ENCODE peak calls at places on chromosomes 11 and 22, in five cellular contexts. One of them, this sample, is unnamed.

GRCh38 chr11:83069441-83070043 is 2.2 kb downstream of the RAB30 start:
- DNase-seq in ELF-1: no peak
- DNase-seq in astrocyte of the spinal cord: peak
- DNase-seq in activated CD4-positive, CD25-positive, alpha-beta regulatory T cell: no peak
- DNase-seq in activated T-helper 1 cell treated with Interleukin-2 at 50 U/mL for 16 hours: no peak
- DNase-seq in this sample: no peak

GRCh38 chr11:65214212-65214845 is 32.6 kb downstream of the CAPN1 start:
- DNase-seq in ELF-1: no peak
- DNase-seq in astrocyte of the spinal cord: no peak
- DNase-seq in activated CD4-positive, CD25-positive, alpha-beta regulatory T cell: no peak
- DNase-seq in activated T-helper 1 cell treated with Interleukin-2 at 50 U/mL for 16 hours: no peak
- DNase-seq in this sample: no peak

GRCh38 chr22:17085277-17086091 is 684 bp downstream of the IL17RA start:
- DNase-seq in ELF-1: peak
- DNase-seq in astrocyte of the spinal cord: no peak
- DNase-seq in activated CD4-positive, CD25-positive, alpha-beta regulatory T cell: no peak
- DNase-seq in activated T-helper 1 cell treated with Interleukin-2 at 50 U/mL for 16 hours: no peak
- DNase-seq in this sample: no peak

GRCh38 chr11:131042041-131042390 is 125.7 kb upstream of the SNX19 start:
- DNase-seq in ELF-1: no peak
- DNase-seq in astrocyte of the spinal cord: no peak
- DNase-seq in activated CD4-positive, CD25-positive, alpha-beta regulatory T cell: no peak
- DNase-seq in activated T-helper 1 cell treated with Interleukin-2 at 50 U/mL for 16 hours: no peak
- DNase-seq in this sample: no peak

GRCh38 chr11:116042125-116042524 is 537.9 kb upstream of the CADM1 start:
- DNase-seq in ELF-1: no peak
- DNase-seq in astrocyte of the spinal cord: no peak
- DNase-seq in activated CD4-positive, CD25-positive, alpha-beta regulatory T cell: no peak
- DNase-seq in activated T-helper 1 cell treated with Interleukin-2 at 50 U/mL for 16 hours: no peak
- DNase-seq in this sample: no peak

GRCh38 chr11:88482871-88483301 is 145.3 kb upstream of the CTSC start:
- DNase-seq in ELF-1: no peak
- DNase-seq in astrocyte of the spinal cord: peak
- DNase-seq in activated CD4-positive, CD25-positive, alpha-beta regulatory T cell: no peak
- DNase-seq in activated T-helper 1 cell treated with Interleukin-2 at 50 U/mL for 16 hours: no peak
- DNase-seq in this sample: no peak

GRCh38 chr11:117502285-117502856 is 174.7 kb downstream of the CEP164 start:
- DNase-seq in ELF-1: peak
- DNase-seq in astrocyte of the spinal cord: no peak
- DNase-seq in activated CD4-positive, CD25-positive, alpha-beta regulatory T cell: no peak
- DNase-seq in activated T-helper 1 cell treated with Interleukin-2 at 50 U/mL for 16 hours: no peak
- DNase-seq in this sample: no peak

GRCh38 chr22:46533434-46533833 is 4.0 kb downstream of the CELSR1 start:
- DNase-seq in ELF-1: peak
- DNase-seq in astrocyte of the spinal cord: no peak
- DNase-seq in activated CD4-positive, CD25-positive, alpha-beta regulatory T cell: no peak
- DNase-seq in activated T-helper 1 cell treated with Interleukin-2 at 50 U/mL for 16 hours: no peak
- DNase-seq in this sample: no peak

GRCh38 chr11:112771847-112772246 is 189.4 kb upstream of the NCAM1 start:
- DNase-seq in ELF-1: no peak
- DNase-seq in astrocyte of the spinal cord: no peak
- DNase-seq in activated CD4-positive, CD25-positive, alpha-beta regulatory T cell: no peak
- DNase-seq in activated T-helper 1 cell treated with Interleukin-2 at 50 U/mL for 16 hours: no peak
- DNase-seq in this sample: no peak

GRCh38 chr11:12502950-12503579 is 125.7 kb downstream of the PARVA start:
- DNase-seq in ELF-1: no peak
- DNase-seq in astrocyte of the spinal cord: peak
- DNase-seq in activated CD4-positive, CD25-positive, alpha-beta regulatory T cell: no peak
- DNase-seq in activated T-helper 1 cell treated with Interleukin-2 at 50 U/mL for 16 hours: no peak
- DNase-seq in this sample: peak

GRCh38 chr22:43313497-43314474 is 29.4 kb downstream of the SCUBE1 start:
- DNase-seq in ELF-1: peak
- DNase-seq in astrocyte of the spinal cord: peak
- DNase-seq in activated CD4-positive, CD25-positive, alpha-beta regulatory T cell: no peak
- DNase-seq in activated T-helper 1 cell treated with Interleukin-2 at 50 U/mL for 16 hours: no peak
- DNase-seq in this sample: no peak

GRCh38 chr11:27471588-27472397 is 797 bp downstream of the LGR4 start:
- DNase-seq in ELF-1: peak
- DNase-seq in astrocyte of the spinal cord: no peak
- DNase-seq in activated CD4-positive, CD25-positive, alpha-beta regulatory T cell: no peak
- DNase-seq in activated T-helper 1 cell treated with Interleukin-2 at 50 U/mL for 16 hours: peak
- DNase-seq in this sample: peak

GRCh38 chr22:32897400-32897799 is 95.9 kb downstream of the TIMP3 start:
- DNase-seq in ELF-1: no peak
- DNase-seq in astrocyte of the spinal cord: peak
- DNase-seq in activated CD4-positive, CD25-positive, alpha-beta regulatory T cell: no peak
- DNase-seq in activated T-helper 1 cell treated with Interleukin-2 at 50 U/mL for 16 hours: no peak
- DNase-seq in this sample: peak

GRCh38 chr11:76077575-76078150 is 128.6 kb downstream of the WNT11 start:
- DNase-seq in ELF-1: no peak
- DNase-seq in astrocyte of the spinal cord: peak
- DNase-seq in activated CD4-positive, CD25-positive, alpha-beta regulatory T cell: no peak
- DNase-seq in activated T-helper 1 cell treated with Interleukin-2 at 50 U/mL for 16 hours: no peak
- DNase-seq in this sample: no peak

GRCh38 chr11:130431337-130431773 is 2.9 kb upstream of the ADAMTS8 start:
- DNase-seq in ELF-1: peak
- DNase-seq in astrocyte of the spinal cord: peak
- DNase-seq in activated CD4-positive, CD25-positive, alpha-beta regulatory T cell: no peak
- DNase-seq in activated T-helper 1 cell treated with Interleukin-2 at 50 U/mL for 16 hours: peak
- DNase-seq in this sample: peak

GRCh38 chr11:67435031-67435726 is 2.3 kb downstream of the PTPRCAP start:
- DNase-seq in ELF-1: no peak
- DNase-seq in astrocyte of the spinal cord: no peak
- DNase-seq in activated CD4-positive, CD25-positive, alpha-beta regulatory T cell: no peak
- DNase-seq in activated T-helper 1 cell treated with Interleukin-2 at 50 U/mL for 16 hours: no peak
- DNase-seq in this sample: no peak

GRCh38 chr11:32550207-32550606 is 33.4 kb upstream of the EIF3M start:
- DNase-seq in ELF-1: no peak
- DNase-seq in astrocyte of the spinal cord: no peak
- DNase-seq in activated CD4-positive, CD25-positive, alpha-beta regulatory T cell: no peak
- DNase-seq in activated T-helper 1 cell treated with Interleukin-2 at 50 U/mL for 16 hours: no peak
- DNase-seq in this sample: no peak

GRCh38 chr11:71555508-71555907 is 7.3 kb downstream of the KRTAP5-9 start:
- DNase-seq in ELF-1: no peak
- DNase-seq in astrocyte of the spinal cord: no peak
- DNase-seq in activated CD4-positive, CD25-positive, alpha-beta regulatory T cell: no peak
- DNase-seq in activated T-helper 1 cell treated with Interleukin-2 at 50 U/mL for 16 hours: no peak
- DNase-seq in this sample: no peak

GRCh38 chr22:48677168-48677520 is 1150.5 kb downstream of the BRD1 start:
- DNase-seq in ELF-1: no peak
- DNase-seq in astrocyte of the spinal cord: no peak
- DNase-seq in activated CD4-positive, CD25-positive, alpha-beta regulatory T cell: no peak
- DNase-seq in activated T-helper 1 cell treated with Interleukin-2 at 50 U/mL for 16 hours: no peak
- DNase-seq in this sample: no peak

GRCh38 chr11:2891291-2891690 is 5.7 kb upstream of the CDKN1C start:
- DNase-seq in ELF-1: no peak
- DNase-seq in astrocyte of the spinal cord: peak
- DNase-seq in activated CD4-positive, CD25-positive, alpha-beta regulatory T cell: no peak
- DNase-seq in activated T-helper 1 cell treated with Interleukin-2 at 50 U/mL for 16 hours: no peak
- DNase-seq in this sample: no peak

GRCh38 chr11:118152552-118153471 is at the start of gene SCN4B:
- DNase-seq in ELF-1: peak
- DNase-seq in astrocyte of the spinal cord: peak
- DNase-seq in activated CD4-positive, CD25-positive, alpha-beta regulatory T cell: no peak
- DNase-seq in activated T-helper 1 cell treated with Interleukin-2 at 50 U/mL for 16 hours: no peak
- DNase-seq in this sample: peak

GRCh38 chr22:46881373-46882118 is 119.1 kb downstream of the TBC1D22A start:
- DNase-seq in ELF-1: no peak
- DNase-seq in astrocyte of the spinal cord: no peak
- DNase-seq in activated CD4-positive, CD25-positive, alpha-beta regulatory T cell: no peak
- DNase-seq in activated T-helper 1 cell treated with Interleukin-2 at 50 U/mL for 16 hours: no peak
- DNase-seq in this sample: peak

GRCh38 chr22:23305321-23305910 is 125.1 kb downstream of the BCR start:
- DNase-seq in ELF-1: no peak
- DNase-seq in astrocyte of the spinal cord: peak
- DNase-seq in activated CD4-positive, CD25-positive, alpha-beta regulatory T cell: no peak
- DNase-seq in activated T-helper 1 cell treated with Interleukin-2 at 50 U/mL for 16 hours: no peak
- DNase-seq in this sample: peak

GRCh38 chr22:49298834-49299750 is 528.6 kb downstream of the BRD1 start:
- DNase-seq in ELF-1: no peak
- DNase-seq in astrocyte of the spinal cord: no peak
- DNase-seq in activated CD4-positive, CD25-positive, alpha-beta regulatory T cell: no peak
- DNase-seq in activated T-helper 1 cell treated with Interleukin-2 at 50 U/mL for 16 hours: no peak
- DNase-seq in this sample: no peak

GRCh38 chr22:49930128-49930527 is 11.7 kb downstream of the CRELD2 start:
- DNase-seq in ELF-1: no peak
- DNase-seq in astrocyte of the spinal cord: no peak
- DNase-seq in activated CD4-positive, CD25-positive, alpha-beta regulatory T cell: no peak
- DNase-seq in activated T-helper 1 cell treated with Interleukin-2 at 50 U/mL for 16 hours: no peak
- DNase-seq in this sample: no peak

GRCh38 chr11:124380585-124380984 is 3.7 kb downstream of the OR8B2 start:
- DNase-seq in ELF-1: no peak
- DNase-seq in astrocyte of the spinal cord: no peak
- DNase-seq in activated CD4-positive, CD25-positive, alpha-beta regulatory T cell: no peak
- DNase-seq in activated T-helper 1 cell treated with Interleukin-2 at 50 U/mL for 16 hours: no peak
- DNase-seq in this sample: no peak

GRCh38 chr11:601573-602245 is 14.0 kb downstream of the IRF7 start:
- DNase-seq in ELF-1: no peak
- DNase-seq in astrocyte of the spinal cord: no peak
- DNase-seq in activated CD4-positive, CD25-positive, alpha-beta regulatory T cell: no peak
- DNase-seq in activated T-helper 1 cell treated with Interleukin-2 at 50 U/mL for 16 hours: no peak
- DNase-seq in this sample: no peak

GRCh38 chr11:1387521-1387920 is 2.2 kb upstream of the BRSK2 start:
- DNase-seq in ELF-1: no peak
- DNase-seq in astrocyte of the spinal cord: no peak
- DNase-seq in activated CD4-positive, CD25-positive, alpha-beta regulatory T cell: no peak
- DNase-seq in activated T-helper 1 cell treated with Interleukin-2 at 50 U/mL for 16 hours: no peak
- DNase-seq in this sample: no peak

GRCh38 chr22:37419916-37420655 is 7.2 kb downstream of the ELFN2 start:
- DNase-seq in ELF-1: peak
- DNase-seq in astrocyte of the spinal cord: no peak
- DNase-seq in activated CD4-positive, CD25-positive, alpha-beta regulatory T cell: no peak
- DNase-seq in activated T-helper 1 cell treated with Interleukin-2 at 50 U/mL for 16 hours: no peak
- DNase-seq in this sample: no peak

GRCh38 chr11:118790357-118791014 is 478 bp downstream of the DDX6 start:
- DNase-seq in ELF-1: peak
- DNase-seq in astrocyte of the spinal cord: peak
- DNase-seq in activated CD4-positive, CD25-positive, alpha-beta regulatory T cell: peak
- DNase-seq in activated T-helper 1 cell treated with Interleukin-2 at 50 U/mL for 16 hours: peak
- DNase-seq in this sample: peak